ENCODE peak calls at places on chromosome 7, in five cellular contexts. One of them, this sample, is unnamed.

GRCh38 chr7:34315032-34315431 is 343.0 kb upstream of the NPSR1 start:
- DNase-seq in cardiac muscle cell: no peak
- DNase-seq in lower lobe of right lung: no peak
- DNase-seq in esophagus squamous epithelium: no peak
- DNase-seq in kidney: no peak
- DNase-seq in this sample: no peak

GRCh38 chr7:1012004-1012348 is 29.0 kb downstream of the CYP2W1 start:
- DNase-seq in cardiac muscle cell: no peak
- DNase-seq in lower lobe of right lung: no peak
- DNase-seq in esophagus squamous epithelium: no peak
- DNase-seq in kidney: no peak
- DNase-seq in this sample: no peak

GRCh38 chr7:18997477-18998130 is 119.8 kb downstream of the TWIST1 start:
- DNase-seq in cardiac muscle cell: no peak
- DNase-seq in lower lobe of right lung: no peak
- DNase-seq in esophagus squamous epithelium: no peak
- DNase-seq in kidney: no peak
- DNase-seq in this sample: no peak

GRCh38 chr7:93119191-93119905 is 1.6 kb upstream of the SAMD9 start:
- DNase-seq in cardiac muscle cell: no peak
- DNase-seq in lower lobe of right lung: no peak
- DNase-seq in esophagus squamous epithelium: no peak
- DNase-seq in kidney: no peak
- DNase-seq in this sample: no peak

GRCh38 chr7:96380111-96380512 is 58.2 kb upstream of the SLC25A13 start:
- DNase-seq in cardiac muscle cell: no peak
- DNase-seq in lower lobe of right lung: no peak
- DNase-seq in esophagus squamous epithelium: no peak
- DNase-seq in kidney: no peak
- DNase-seq in this sample: no peak

GRCh38 chr7:20402297-20403230 is 71.9 kb downstream of the ITGB8 start:
- DNase-seq in cardiac muscle cell: no peak
- DNase-seq in lower lobe of right lung: no peak
- DNase-seq in esophagus squamous epithelium: no peak
- DNase-seq in kidney: no peak
- DNase-seq in this sample: no peak

GRCh38 chr7:95910341-95910740 is 138.0 kb downstream of the DYNC1I1 start:
- DNase-seq in cardiac muscle cell: no peak
- DNase-seq in lower lobe of right lung: no peak
- DNase-seq in esophagus squamous epithelium: no peak
- DNase-seq in kidney: no peak
- DNase-seq in this sample: no peak

GRCh38 chr7:4549681-4550080 is 132.4 kb upstream of the FOXK1 start:
- DNase-seq in cardiac muscle cell: no peak
- DNase-seq in lower lobe of right lung: no peak
- DNase-seq in esophagus squamous epithelium: no peak
- DNase-seq in kidney: no peak
- DNase-seq in this sample: no peak

GRCh38 chr7:131096267-131096927 is 231.3 kb upstream of the MKLN1 start:
- DNase-seq in cardiac muscle cell: no peak
- DNase-seq in lower lobe of right lung: no peak
- DNase-seq in esophagus squamous epithelium: no peak
- DNase-seq in kidney: no peak
- DNase-seq in this sample: no peak

GRCh38 chr7:14691597-14692203 is 210.9 kb downstream of the DGKB start:
- DNase-seq in cardiac muscle cell: peak; percentile 61
- DNase-seq in lower lobe of right lung: no peak
- DNase-seq in esophagus squamous epithelium: no peak
- DNase-seq in kidney: peak; percentile 31
- DNase-seq in this sample: peak; percentile 48

GRCh38 chr7:89072094-89072493 is 276.6 kb upstream of the TEX47 start:
- DNase-seq in cardiac muscle cell: no peak
- DNase-seq in lower lobe of right lung: no peak
- DNase-seq in esophagus squamous epithelium: no peak
- DNase-seq in kidney: no peak
- DNase-seq in this sample: no peak

GRCh38 chr7:84043661-84044191 is 150.9 kb downstream of the SEMA3A start:
- DNase-seq in cardiac muscle cell: peak; percentile 25
- DNase-seq in lower lobe of right lung: no peak
- DNase-seq in esophagus squamous epithelium: no peak
- DNase-seq in kidney: no peak
- DNase-seq in this sample: no peak

GRCh38 chr7:149776305-149776704 is 2.9 kb upstream of the ZNF467 start:
- DNase-seq in cardiac muscle cell: peak; percentile 81
- DNase-seq in lower lobe of right lung: peak; percentile 83
- DNase-seq in esophagus squamous epithelium: no peak
- DNase-seq in kidney: peak; percentile 90
- DNase-seq in this sample: no peak

GRCh38 chr7:37247881-37248280 is 200.8 kb downstream of the ELMO1 start:
- DNase-seq in cardiac muscle cell: peak; percentile 35
- DNase-seq in lower lobe of right lung: no peak
- DNase-seq in esophagus squamous epithelium: no peak
- DNase-seq in kidney: no peak
- DNase-seq in this sample: no peak

GRCh38 chr7:47379629-47380324 is 202.1 kb downstream of the TNS3 start:
- DNase-seq in cardiac muscle cell: peak; percentile 71
- DNase-seq in lower lobe of right lung: peak; percentile 77
- DNase-seq in esophagus squamous epithelium: no peak
- DNase-seq in kidney: peak; percentile 90
- DNase-seq in this sample: no peak

GRCh38 chr7:47505317-47506007 is 76.4 kb downstream of the TNS3 start:
- DNase-seq in cardiac muscle cell: no peak
- DNase-seq in lower lobe of right lung: no peak
- DNase-seq in esophagus squamous epithelium: no peak
- DNase-seq in kidney: peak; percentile 55
- DNase-seq in this sample: no peak

GRCh38 chr7:44307905-44308740 is 17.3 kb downstream of the CAMK2B start:
- DNase-seq in cardiac muscle cell: no peak
- DNase-seq in lower lobe of right lung: no peak
- DNase-seq in esophagus squamous epithelium: no peak
- DNase-seq in kidney: no peak
- DNase-seq in this sample: no peak

GRCh38 chr7:44308741-44309270 is 16.6 kb downstream of the CAMK2B start:
- DNase-seq in cardiac muscle cell: no peak
- DNase-seq in lower lobe of right lung: no peak
- DNase-seq in esophagus squamous epithelium: no peak
- DNase-seq in kidney: no peak
- DNase-seq in this sample: no peak

GRCh38 chr7:44305564-44306507 is 19.6 kb downstream of the CAMK2B start:
- DNase-seq in cardiac muscle cell: no peak
- DNase-seq in lower lobe of right lung: no peak
- DNase-seq in esophagus squamous epithelium: no peak
- DNase-seq in kidney: no peak
- DNase-seq in this sample: peak; percentile 18

GRCh38 chr7:44306608-44307007 is 18.8 kb downstream of the CAMK2B start:
- DNase-seq in cardiac muscle cell: no peak
- DNase-seq in lower lobe of right lung: no peak
- DNase-seq in esophagus squamous epithelium: no peak
- DNase-seq in kidney: no peak
- DNase-seq in this sample: no peak

GRCh38 chr7:44307301-44307900 is 18.0 kb downstream of the CAMK2B start:
- DNase-seq in cardiac muscle cell: peak; percentile 47
- DNase-seq in lower lobe of right lung: no peak
- DNase-seq in esophagus squamous epithelium: no peak
- DNase-seq in kidney: peak; percentile 68
- DNase-seq in this sample: no peak
- TF ChIP-seq CTCF in cardiac muscle cell: peak; percentile 56
- TF ChIP-seq CTCF in lower lobe of right lung: no peak
- TF ChIP-seq CTCF in esophagus squamous epithelium: no peak
- TF ChIP-seq CTCF in kidney: no peak
- TF ChIP-seq CTCF in this sample: no peak

DNA sequence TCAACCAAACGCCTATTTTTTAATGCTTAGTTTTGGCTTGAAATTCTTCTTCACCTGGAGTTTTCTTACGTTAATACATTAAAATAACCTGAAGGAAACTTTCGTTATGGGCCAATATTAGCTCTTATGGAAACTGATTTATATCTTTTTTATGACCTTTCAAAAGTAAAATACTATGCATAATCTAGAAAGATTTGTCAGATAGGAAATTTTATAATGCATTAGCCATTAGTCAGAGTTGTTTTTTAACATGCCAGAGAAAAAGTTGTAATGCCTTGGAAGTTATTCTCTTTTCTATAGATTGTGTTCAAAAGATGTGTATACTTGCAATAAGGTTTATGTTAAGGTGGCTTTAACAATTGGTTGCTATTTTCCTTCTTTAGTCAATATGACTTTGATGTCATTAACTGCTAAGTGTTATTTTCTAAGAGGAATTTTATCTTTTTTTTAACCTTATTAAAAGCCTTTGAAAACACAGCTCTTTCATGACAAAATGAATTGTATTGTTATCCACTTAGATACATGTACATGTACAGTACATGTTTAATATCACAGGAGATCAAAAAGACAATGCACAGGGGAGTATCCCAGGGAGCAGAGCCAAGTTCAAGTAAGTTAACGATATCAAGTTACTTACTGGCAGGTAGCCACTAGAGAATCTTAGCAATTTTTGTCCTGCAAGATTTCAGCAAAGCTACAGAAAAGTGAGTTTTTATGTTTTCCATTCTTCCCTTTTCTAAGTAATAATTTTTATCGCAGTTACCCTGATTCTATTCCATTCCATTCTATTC is 34.1 kb upstream of the ARL4A start:
- DNase-seq in cardiac muscle cell: no peak
- DNase-seq in lower lobe of right lung: no peak
- DNase-seq in esophagus squamous epithelium: no peak
- DNase-seq in kidney: no peak
- DNase-seq in this sample: no peak
- TF ChIP-seq CTCF in cardiac muscle cell: no peak
- TF ChIP-seq CTCF in lower lobe of right lung: no peak
- TF ChIP-seq CTCF in esophagus squamous epithelium: no peak
- TF ChIP-seq CTCF in kidney: no peak
- TF ChIP-seq CTCF in this sample: no peak

GRCh38 chr7:101243786-101244384 is 996 bp downstream of the FIS1 start:
- DNase-seq in cardiac muscle cell: no peak
- DNase-seq in lower lobe of right lung: no peak
- DNase-seq in esophagus squamous epithelium: no peak
- DNase-seq in kidney: no peak
- DNase-seq in this sample: no peak
- TF ChIP-seq CTCF in cardiac muscle cell: peak; percentile 90
- TF ChIP-seq CTCF in lower lobe of right lung: no peak
- TF ChIP-seq CTCF in esophagus squamous epithelium: no peak
- TF ChIP-seq CTCF in kidney: no peak
- TF ChIP-seq CTCF in this sample: no peak

GRCh38 chr7:129144834-129145668 is 544 bp downstream of the TSPAN33 start:
- DNase-seq in cardiac muscle cell: no peak
- DNase-seq in lower lobe of right lung: no peak
- DNase-seq in esophagus squamous epithelium: no peak
- DNase-seq in kidney: no peak
- DNase-seq in this sample: no peak
- TF ChIP-seq CTCF in cardiac muscle cell: peak; percentile 37
- TF ChIP-seq CTCF in lower lobe of right lung: no peak
- TF ChIP-seq CTCF in esophagus squamous epithelium: no peak
- TF ChIP-seq CTCF in kidney: no peak
- TF ChIP-seq CTCF in this sample: no peak

DNA sequence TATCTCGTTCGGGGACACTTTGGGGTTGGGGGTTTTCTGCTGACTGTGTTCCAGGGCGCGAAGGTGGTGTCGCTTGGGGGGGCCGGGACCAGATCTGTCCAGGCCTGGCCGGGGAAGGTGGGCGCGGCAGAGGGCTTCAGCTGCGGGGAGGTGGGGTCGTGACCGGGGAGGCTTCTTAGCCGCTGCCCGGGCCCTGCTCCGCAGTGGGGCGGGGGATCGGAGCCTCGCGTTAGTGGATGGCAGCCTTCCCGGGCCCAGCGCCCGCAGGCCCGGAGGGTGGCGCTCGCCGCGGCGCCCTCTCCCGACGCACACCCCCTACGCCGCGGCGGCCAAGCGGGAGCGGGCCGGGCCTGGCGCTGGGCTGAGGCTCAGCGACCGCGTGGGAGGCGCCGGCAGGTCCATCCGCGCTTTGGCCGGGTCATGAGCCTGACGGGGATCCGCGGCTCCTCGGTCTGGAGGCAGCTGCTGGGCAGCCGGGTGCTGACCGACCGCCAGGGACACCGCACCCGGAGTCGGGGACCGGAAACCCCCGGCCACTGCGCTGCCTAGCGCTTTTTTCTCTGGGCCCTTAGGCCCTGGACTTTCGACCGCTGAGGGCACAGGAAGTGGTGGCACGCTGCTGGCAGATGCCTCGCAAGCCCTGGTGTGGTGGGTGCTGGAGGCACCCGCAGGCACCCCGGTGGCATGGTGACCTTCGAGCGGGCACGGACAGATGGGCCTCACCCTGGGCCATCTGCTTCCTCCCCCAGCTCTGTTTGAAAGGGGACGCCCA is 1.2 kb downstream of the AGAP3 start:
- DNase-seq in cardiac muscle cell: peak; percentile 75
- DNase-seq in lower lobe of right lung: peak; percentile 76
- DNase-seq in esophagus squamous epithelium: no peak
- DNase-seq in kidney: peak; percentile 89
- DNase-seq in this sample: no peak
- TF ChIP-seq CTCF in cardiac muscle cell: peak; percentile 28
- TF ChIP-seq CTCF in lower lobe of right lung: peak; percentile 42
- TF ChIP-seq CTCF in esophagus squamous epithelium: no peak
- TF ChIP-seq CTCF in kidney: peak; percentile 10
- TF ChIP-seq CTCF in this sample: no peak

This sample was measured in omental fat pad.